ENCODE peak calls at places on chromosomes 4 and X, in nine cellular contexts. One of them, this sample, is unnamed.

GRCh38 chrX:53288173-53288572 is 6.8 kb upstream of the IQSEC2 start:
- DNase-seq in anterior cingulate cortex: no peak
- DNase-seq in naive B cell: no peak
- DNase-seq in CD8-positive, alpha-beta memory T cell: peak; percentile 17
- DNase-seq in activated T-cell treated with anti-CD3 and anti-CD28 coated beads, Interleukin-2, amount 50 U/mL, for 1 hour: no peak
- DNase-seq in heart right ventricle: peak; percentile 54
- DNase-seq in NCI-H1048: no peak
- DNase-seq in memory B cell: no peak
- DNase-seq in AG08396: peak; percentile 18
- DNase-seq in this sample: no peak

GRCh38 chr4:1099270-1099669 is 14.1 kb downstream of the RNF212 start:
- DNase-seq in activated T-cell treated with anti-CD3 and anti-CD28 coated beads, Interleukin-2, amount 50 U/mL, for 1 hour: no peak
- DNase-seq in CD8-positive, alpha-beta memory T cell: no peak
- DNase-seq in AG08396: no peak
- DNase-seq in NCI-H1048: no peak
- DNase-seq in anterior cingulate cortex: no peak
- DNase-seq in naive B cell: no peak
- DNase-seq in heart right ventricle: no peak
- DNase-seq in memory B cell: no peak
- DNase-seq in this sample: no peak

GRCh38 chrX:19990225-19990518 is 689 bp downstream of the BCLAF3 start:
- DNase-seq in AG08396: peak; percentile 13
- DNase-seq in memory B cell: no peak
- DNase-seq in activated T-cell treated with anti-CD3 and anti-CD28 coated beads, Interleukin-2, amount 50 U/mL, for 1 hour: no peak
- DNase-seq in naive B cell: no peak
- DNase-seq in NCI-H1048: no peak
- DNase-seq in anterior cingulate cortex: no peak
- DNase-seq in CD8-positive, alpha-beta memory T cell: no peak
- DNase-seq in heart right ventricle: no peak
- DNase-seq in this sample: no peak

GRCh38 chrX:70479970-70480659 is 35.5 kb downstream of the DLG3 start:
- DNase-seq in anterior cingulate cortex: no peak
- DNase-seq in memory B cell: no peak
- DNase-seq in activated T-cell treated with anti-CD3 and anti-CD28 coated beads, Interleukin-2, amount 50 U/mL, for 1 hour: no peak
- DNase-seq in naive B cell: no peak
- DNase-seq in AG08396: no peak
- DNase-seq in heart right ventricle: peak; percentile 29
- DNase-seq in CD8-positive, alpha-beta memory T cell: no peak
- DNase-seq in NCI-H1048: no peak
- DNase-seq in this sample: no peak

GRCh38 chrX:150765782-150766350 is 72.7 kb downstream of the MTMR1 start:
- DNase-seq in heart right ventricle: no peak
- DNase-seq in activated T-cell treated with anti-CD3 and anti-CD28 coated beads, Interleukin-2, amount 50 U/mL, for 1 hour: no peak
- DNase-seq in AG08396: no peak
- DNase-seq in memory B cell: no peak
- DNase-seq in anterior cingulate cortex: no peak
- DNase-seq in NCI-H1048: no peak
- DNase-seq in naive B cell: no peak
- DNase-seq in CD8-positive, alpha-beta memory T cell: no peak
- DNase-seq in this sample: no peak

GRCh38 chr4:152581536-152582160 is 45.8 kb upstream of the FBXW7 start:
- DNase-seq in heart right ventricle: no peak
- DNase-seq in AG08396: no peak
- DNase-seq in activated T-cell treated with anti-CD3 and anti-CD28 coated beads, Interleukin-2, amount 50 U/mL, for 1 hour: no peak
- DNase-seq in NCI-H1048: no peak
- DNase-seq in anterior cingulate cortex: no peak
- DNase-seq in naive B cell: no peak
- DNase-seq in memory B cell: no peak
- DNase-seq in CD8-positive, alpha-beta memory T cell: no peak
- DNase-seq in this sample: no peak

GRCh38 chr4:13164783-13165371 is 319.3 kb downstream of the RAB28 start:
- DNase-seq in heart right ventricle: no peak
- DNase-seq in memory B cell: no peak
- DNase-seq in AG08396: no peak
- DNase-seq in NCI-H1048: no peak
- DNase-seq in naive B cell: no peak
- DNase-seq in CD8-positive, alpha-beta memory T cell: no peak
- DNase-seq in activated T-cell treated with anti-CD3 and anti-CD28 coated beads, Interleukin-2, amount 50 U/mL, for 1 hour: no peak
- DNase-seq in anterior cingulate cortex: no peak
- DNase-seq in this sample: no peak

GRCh38 chr4:166422475-166422874 is 549.4 kb downstream of the TLL1 start:
- DNase-seq in heart right ventricle: no peak
- DNase-seq in NCI-H1048: no peak
- DNase-seq in activated T-cell treated with anti-CD3 and anti-CD28 coated beads, Interleukin-2, amount 50 U/mL, for 1 hour: no peak
- DNase-seq in AG08396: no peak
- DNase-seq in CD8-positive, alpha-beta memory T cell: no peak
- DNase-seq in anterior cingulate cortex: no peak
- DNase-seq in memory B cell: no peak
- DNase-seq in naive B cell: no peak
- DNase-seq in this sample: peak; percentile 18

GRCh38 chr4:102217775-102218174 is 127.5 kb downstream of the SLC39A8 start:
- DNase-seq in memory B cell: no peak
- DNase-seq in AG08396: no peak
- DNase-seq in anterior cingulate cortex: no peak
- DNase-seq in naive B cell: no peak
- DNase-seq in heart right ventricle: no peak
- DNase-seq in CD8-positive, alpha-beta memory T cell: no peak
- DNase-seq in activated T-cell treated with anti-CD3 and anti-CD28 coated beads, Interleukin-2, amount 50 U/mL, for 1 hour: no peak
- DNase-seq in NCI-H1048: no peak
- DNase-seq in this sample: no peak

GRCh38 chr4:70705856-70706461 is 15.8 kb upstream of the RUFY3 start:
- DNase-seq in memory B cell: no peak
- DNase-seq in NCI-H1048: no peak
- DNase-seq in naive B cell: no peak
- DNase-seq in CD8-positive, alpha-beta memory T cell: no peak
- DNase-seq in AG08396: no peak
- DNase-seq in anterior cingulate cortex: no peak
- DNase-seq in heart right ventricle: no peak
- DNase-seq in activated T-cell treated with anti-CD3 and anti-CD28 coated beads, Interleukin-2, amount 50 U/mL, for 1 hour: no peak
- DNase-seq in this sample: no peak

GRCh38 chr4:37885496-37885895 is 5.4 kb upstream of the TBC1D1 start:
- DNase-seq in activated T-cell treated with anti-CD3 and anti-CD28 coated beads, Interleukin-2, amount 50 U/mL, for 1 hour: no peak
- DNase-seq in memory B cell: no peak
- DNase-seq in NCI-H1048: no peak
- DNase-seq in AG08396: peak; percentile 46
- DNase-seq in anterior cingulate cortex: no peak
- DNase-seq in CD8-positive, alpha-beta memory T cell: no peak
- DNase-seq in heart right ventricle: peak; percentile 61
- DNase-seq in naive B cell: no peak
- DNase-seq in this sample: no peak

GRCh38 chrX:44072631-44073030 is 99.4 kb upstream of the NDP start:
- DNase-seq in CD8-positive, alpha-beta memory T cell: no peak
- DNase-seq in NCI-H1048: no peak
- DNase-seq in activated T-cell treated with anti-CD3 and anti-CD28 coated beads, Interleukin-2, amount 50 U/mL, for 1 hour: no peak
- DNase-seq in memory B cell: no peak
- DNase-seq in naive B cell: no peak
- DNase-seq in AG08396: no peak
- DNase-seq in heart right ventricle: no peak
- DNase-seq in anterior cingulate cortex: no peak
- DNase-seq in this sample: no peak

GRCh38 chrX:101430457-101431078 is 22.5 kb downstream of the HNRNPH2 start:
- DNase-seq in AG08396: no peak
- DNase-seq in NCI-H1048: no peak
- DNase-seq in CD8-positive, alpha-beta memory T cell: no peak
- DNase-seq in anterior cingulate cortex: no peak
- DNase-seq in activated T-cell treated with anti-CD3 and anti-CD28 coated beads, Interleukin-2, amount 50 U/mL, for 1 hour: no peak
- DNase-seq in naive B cell: no peak
- DNase-seq in heart right ventricle: no peak
- DNase-seq in memory B cell: no peak
- DNase-seq in this sample: no peak

GRCh38 chr4:128471576-128471975 is 184.0 kb upstream of the PGRMC2 start:
- DNase-seq in CD8-positive, alpha-beta memory T cell: no peak
- DNase-seq in anterior cingulate cortex: no peak
- DNase-seq in memory B cell: no peak
- DNase-seq in AG08396: no peak
- DNase-seq in activated T-cell treated with anti-CD3 and anti-CD28 coated beads, Interleukin-2, amount 50 U/mL, for 1 hour: no peak
- DNase-seq in NCI-H1048: no peak
- DNase-seq in naive B cell: no peak
- DNase-seq in heart right ventricle: no peak
- DNase-seq in this sample: no peak

GRCh38 chrX:43618376-43619205 is 37.5 kb upstream of the MAOA start:
- DNase-seq in AG08396: no peak
- DNase-seq in heart right ventricle: no peak
- DNase-seq in activated T-cell treated with anti-CD3 and anti-CD28 coated beads, Interleukin-2, amount 50 U/mL, for 1 hour: no peak
- DNase-seq in anterior cingulate cortex: no peak
- DNase-seq in CD8-positive, alpha-beta memory T cell: no peak
- DNase-seq in naive B cell: no peak
- DNase-seq in NCI-H1048: no peak
- DNase-seq in memory B cell: no peak
- DNase-seq in this sample: no peak

This sample was measured in dermis microvascular lymphatic vessel endothelial cell.